ENCODE peak calls at places on chromosome 7, in six cellular contexts. M is IMR-90, F is pancreas, Z is transverse colon, I is neural progenitor cell, U is stomach. J is an unnamed sample.

GRCh38 chr7:28263622-28264266 is 83.1 kb upstream of the JAZF1 start:
- DNase-seq in M (no peak), F (no peak), Z (peak), I (no peak), U (no peak), J (no peak)

GRCh38 chr7:39428221-39428620 is 138.0 kb upstream of the YAE1 start:
- DNase-seq in M (peak), F (no peak), Z (no peak), I (no peak), U (no peak), J (no peak)

GRCh38 chr7:17829001-17829400 is 111.3 kb downstream of the SNX13 start:
- DNase-seq in M (no peak), F (no peak), Z (no peak), I (no peak), U (no peak), J (no peak)

GRCh38 chr7:149285581-149285975 is 23.6 kb downstream of the ZNF783 start:
- DNase-seq in M (peak), F (peak), Z (peak), I (peak), U (no peak), J (no peak)

GRCh38 chr7:5183155-5183554 is 6.9 kb upstream of the WIPI2 start:
- DNase-seq in M (no peak), F (no peak), Z (no peak), I (no peak), U (peak), J (no peak)

GRCh38 chr7:42877852-42878251 is 34.0 kb downstream of the C7orf25 start:
- DNase-seq in M (no peak), F (no peak), Z (no peak), I (no peak), U (no peak), J (no peak)

GRCh38 chr7:1846331-1847065 is 176.4 kb downstream of the ELFN1 start:
- DNase-seq in M (no peak), F (no peak), Z (no peak), I (no peak), U (no peak), J (no peak)

GRCh38 chr7:151745090-151745638 is 131.8 kb downstream of the PRKAG2 start:
- DNase-seq in M (peak), F (peak), Z (peak), I (no peak), U (peak), J (peak)

GRCh38 chr7:13742719-13743640 is 246.5 kb downstream of the ETV1 start:
- DNase-seq in M (peak), F (peak), Z (peak), I (peak), U (peak), J (no peak)

GRCh38 chr7:158587425-158588084 is at the start of gene PTPRN2:
- DNase-seq in M (peak), F (peak), Z (peak), I (peak), U (peak), J (no peak)

GRCh38 chr7:121395494-121395960 is 581 bp downstream of the FAM3C start:
- DNase-seq in M (peak), F (peak), Z (peak), I (peak), U (peak), J (no peak)

GRCh38 chr7:65390588-65390987 is 16.9 kb downstream of the ZNF92 start:
- DNase-seq in M (no peak), F (no peak), Z (no peak), I (no peak), U (no peak), J (no peak)

GRCh38 chr7:137146552-137146961 is 197.0 kb downstream of the PTN start:
- DNase-seq in M (peak), F (no peak), Z (no peak), I (no peak), U (no peak), J (no peak)

GRCh38 chr7:106421181-106421762 is 136.5 kb upstream of the NAMPT start:
- DNase-seq in M (peak), F (peak), Z (peak), I (no peak), U (peak), J (peak)

GRCh38 chr7:96727534-96728088 is 18.0 kb upstream of the SEM1 start:
- DNase-seq in M (no peak), F (no peak), Z (no peak), I (no peak), U (no peak), J (no peak)

GRCh38 chr7:80443336-80443735 is 68.5 kb downstream of the GNAT3 start:
- DNase-seq in M (no peak), F (no peak), Z (no peak), I (no peak), U (no peak), J (no peak)

GRCh38 chr7:150378853-150379589 is at the start of gene ZNF775:
- DNase-seq in M (peak), F (peak), Z (peak), I (peak), U (peak), J (peak)

GRCh38 chr7:67620216-67620933 is 623.7 kb downstream of the TYW1 start:
- DNase-seq in M (no peak), F (no peak), Z (no peak), I (no peak), U (no peak), J (no peak)

GRCh38 chr7:150631866-150632864 is at the start of gene GIMAP6:
- DNase-seq in M (no peak), F (no peak), Z (peak), I (no peak), U (no peak), J (no peak)

GRCh38 chr7:88337556-88337955 is 30.9 kb upstream of the STEAP4 start:
- DNase-seq in M (peak), F (no peak), Z (no peak), I (no peak), U (no peak), J (no peak)

GRCh38 chr7:151249732-151250072 is 1.2 kb upstream of the SMARCD3 start:
- DNase-seq in M (peak), F (peak), Z (peak), I (peak), U (peak), J (no peak)

GRCh38 chr7:3092468-3092867 is 48.8 kb upstream of the CARD11 start:
- DNase-seq in M (peak), F (no peak), Z (peak), I (no peak), U (no peak), J (no peak)

GRCh38 chr7:130938661-130939060 is 204.7 kb upstream of the KLF14 start:
- DNase-seq in M (no peak), F (no peak), Z (no peak), I (no peak), U (no peak), J (no peak)

GRCh38 chr7:102320601-102321350 is 34.1 kb downstream of the SH2B2 start:
- DNase-seq in M (no peak), F (no peak), Z (no peak), I (no peak), U (no peak), J (no peak)

GRCh38 chr7:23598321-23598720 is 1.1 kb downstream of the CCDC126 start:
- DNase-seq in M (no peak), F (no peak), Z (no peak), I (no peak), U (no peak), J (no peak)

GRCh38 chr7:131769241-131769640 is 212.8 kb upstream of the PODXL start:
- DNase-seq in M (no peak), F (no peak), Z (no peak), I (no peak), U (no peak), J (no peak)

GRCh38 chr7:23295401-23295697 is 3.8 kb upstream of the MALSU1 start:
- DNase-seq in M (no peak), F (no peak), Z (no peak), I (no peak), U (no peak), J (no peak)

GRCh38 chr7:154946166-154946565 is 56.8 kb downstream of the PAXIP1 start:
- DNase-seq in M (no peak), F (no peak), Z (no peak), I (no peak), U (no peak), J (no peak)

GRCh38 chr7:65301007-65301406 is 72.6 kb upstream of the ZNF92 start:
- DNase-seq in M (no peak), F (no peak), Z (no peak), I (no peak), U (no peak), J (no peak)

GRCh38 chr7:128833148-128833938 is 3.1 kb downstream of the FLNC start:
- DNase-seq in M (peak), F (no peak), Z (peak), I (peak), U (no peak), J (no peak)

GRCh38 chr7:82926477-82926876 is 236.2 kb downstream of the PCLO start:
- DNase-seq in M (no peak), F (no peak), Z (no peak), I (peak), U (no peak), J (no peak)

GRCh38 chr7:137652721-137653120 is 194.1 kb downstream of the DGKI start:
- DNase-seq in M (peak), F (no peak), Z (no peak), I (no peak), U (no peak), J (no peak)

GRCh38 chr7:22219739-22220493 is 137.0 kb downstream of the RAPGEF5 start:
- DNase-seq in M (no peak), F (no peak), Z (no peak), I (no peak), U (no peak), J (no peak)

GRCh38 chr7:359226-359775 is 69.3 kb downstream of the FOXL3 start:
- DNase-seq in M (no peak), F (no peak), Z (no peak), I (no peak), U (no peak), J (no peak)

GRCh38 chr7:98974906-98975816 is 96.8 kb downstream of the TRRAP start:
- DNase-seq in M (no peak), F (no peak), Z (no peak), I (no peak), U (no peak), J (no peak)

GRCh38 chr7:29487424-29487823 is 76.2 kb upstream of the PRR15 start:
- DNase-seq in M (no peak), F (no peak), Z (no peak), I (no peak), U (no peak), J (no peak)
- H3K4me3 ChIP-seq in M (no peak), F (no peak), Z (no peak), I (no peak), U (no peak), J (no peak)

GRCh38 chr7:140347218-140347617 is 51.1 kb downstream of the SLC37A3 start:
- DNase-seq in M (no peak), F (no peak), Z (no peak), I (no peak), U (no peak), J (no peak)

GRCh38 chr7:140348161-140348849 is 50.0 kb downstream of the SLC37A3 start:
- DNase-seq in M (peak), F (no peak), Z (no peak), I (no peak), U (no peak), J (no peak)

GRCh38 chr7:140345426-140345825 is 52.9 kb downstream of the SLC37A3 start:
- DNase-seq in M (no peak), F (no peak), Z (no peak), I (no peak), U (no peak), J (no peak)

DNA sequence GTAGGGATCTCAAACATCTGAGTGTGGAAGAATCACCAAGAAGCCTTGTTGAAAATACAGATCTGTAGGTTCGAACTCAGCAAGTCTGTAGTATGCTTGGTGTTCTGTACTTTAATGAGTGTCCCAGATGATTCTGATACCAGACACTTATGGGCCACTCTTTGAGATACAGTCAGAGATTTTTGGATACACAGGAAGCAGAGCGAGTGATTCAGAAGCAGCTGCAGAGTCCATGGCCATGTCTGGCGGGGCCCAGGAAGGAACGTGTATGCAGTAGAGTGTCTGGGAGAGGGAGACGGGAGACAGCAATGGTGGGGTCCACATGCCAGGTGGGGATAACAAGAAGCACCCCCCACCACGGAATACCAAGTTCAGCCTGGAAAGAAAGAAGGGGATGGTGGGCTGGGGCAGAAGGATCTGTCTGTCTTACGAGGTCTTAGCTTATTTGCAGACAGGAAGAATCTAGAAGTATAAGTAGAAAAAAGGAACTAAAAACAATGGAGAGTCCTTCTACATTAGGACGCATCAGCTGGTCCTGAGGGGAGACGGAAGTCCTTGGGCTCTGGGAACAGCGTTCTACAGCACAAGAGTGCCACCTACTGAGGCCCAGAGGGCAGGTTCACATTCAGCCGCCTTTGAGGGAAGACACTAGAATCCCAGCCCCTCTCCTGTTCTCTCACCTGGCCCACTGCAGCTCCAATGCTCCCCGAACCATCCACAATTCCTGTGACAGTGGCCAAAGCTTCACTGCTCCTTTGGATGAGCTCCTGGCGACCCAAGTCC is 55.4 kb downstream of the SLC37A3 start:
- DNase-seq in M (peak), F (no peak), Z (peak), I (peak), U (peak), J (no peak)
- TF ChIP-seq CTCF in M (peak), F (no peak), Z (peak), I (peak), U (no peak), J (no peak)

GRCh38 chr7:70694909-70695803 is 436.8 kb upstream of the GALNT17 start:
- DNase-seq in M (peak), F (peak), Z (peak), I (peak), U (no peak), J (no peak)

GRCh38 chr7:70694357-70694908 is 437.5 kb upstream of the GALNT17 start:
- DNase-seq in M (peak), F (peak), Z (peak), I (peak), U (peak), J (no peak)

GRCh38 chr7:70693690-70694356 is 438.1 kb upstream of the GALNT17 start:
- DNase-seq in M (peak), F (peak), Z (peak), I (peak), U (peak), J (peak)

GRCh38 chr7:70696139-70696782 is 435.7 kb upstream of the GALNT17 start:
- DNase-seq in M (peak), F (no peak), Z (no peak), I (peak), U (no peak), J (no peak)

GRCh38 chr7:70695804-70696104 is 436.2 kb upstream of the GALNT17 start:
- DNase-seq in M (no peak), F (no peak), Z (no peak), I (peak), U (no peak), J (no peak)
- H3K27ac ChIP-seq in M (no peak), F (no peak), Z (peak), I (peak), U (no peak), J (peak)

GRCh38 chr7:25790261-25790660 is 361.7 kb upstream of the NFE2L3 start:
- DNase-seq in M (no peak), F (no peak), Z (no peak), I (no peak), U (no peak), J (no peak)

GRCh38 chr7:25788961-25789620 is 362.9 kb upstream of the NFE2L3 start:
- DNase-seq in M (no peak), F (no peak), Z (no peak), I (no peak), U (no peak), J (no peak)

GRCh38 chr7:25792586-25792985 is 359.4 kb upstream of the NFE2L3 start:
- DNase-seq in M (no peak), F (no peak), Z (no peak), I (no peak), U (no peak), J (no peak)

GRCh38 chr7:25786958-25787730 is 364.9 kb upstream of the NFE2L3 start:
- DNase-seq in M (no peak), F (no peak), Z (no peak), I (no peak), U (no peak), J (no peak)

DNA sequence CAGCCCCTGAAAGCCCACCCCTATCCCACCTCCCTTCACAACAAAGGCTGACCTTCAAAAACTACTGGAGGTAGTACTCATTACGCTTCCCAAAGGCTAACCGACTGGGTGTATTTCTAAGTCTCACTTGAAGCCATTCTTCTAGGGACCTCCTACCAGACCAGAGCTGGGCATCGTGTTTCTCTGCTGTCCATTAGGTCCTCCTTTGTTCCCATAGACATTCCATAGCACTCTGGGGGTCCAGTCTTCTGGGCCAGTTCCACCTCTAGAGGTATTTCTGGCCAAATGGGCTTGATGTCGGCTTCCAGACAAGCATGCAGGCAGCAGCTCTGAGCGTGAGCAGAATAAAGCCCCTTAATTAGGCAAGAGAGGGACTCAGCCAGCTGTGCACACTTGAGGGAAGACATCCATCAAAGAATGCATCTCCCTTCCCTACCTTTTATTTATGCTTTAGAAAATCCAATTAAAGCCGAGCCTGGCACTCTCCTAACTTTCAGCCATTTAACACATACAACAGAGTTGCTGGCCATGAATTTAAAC is 362.2 kb upstream of the NFE2L3 start:
- DNase-seq in M (no peak), F (no peak), Z (no peak), I (peak), U (no peak), J (no peak)
- H3K4me3 ChIP-seq in M (no peak), F (no peak), Z (no peak), I (no peak), U (no peak), J (no peak)

DNA sequence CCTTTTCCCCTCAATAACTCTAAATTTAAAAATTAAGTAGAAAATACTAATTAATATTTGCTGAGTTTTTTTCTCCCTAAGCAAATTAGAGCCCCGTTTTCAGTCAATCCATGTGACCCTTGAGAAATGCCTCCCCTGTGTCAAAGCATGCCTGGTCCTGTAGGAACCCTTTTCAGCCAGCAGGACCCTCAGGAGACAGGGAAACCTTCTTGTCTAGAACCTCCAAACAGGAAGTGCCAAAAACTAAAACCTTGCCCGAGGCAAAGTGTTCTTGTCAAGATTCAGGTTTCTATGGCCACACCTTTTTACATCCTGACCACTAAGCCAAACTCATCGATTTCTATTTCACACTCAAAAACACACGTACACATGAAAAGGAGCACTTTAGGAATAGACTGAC is 60.1 kb upstream of the NFE2L3 start:
- DNase-seq in M (peak), F (no peak), Z (no peak), I (peak), U (no peak), J (no peak)
- TF ChIP-seq CTCF in M (peak), F (no peak), Z (no peak), I (peak), U (no peak), J (no peak)

J was measured in coronary artery.